ENCODE peak calls at places on chromosomes 5 and 9, in nine cellular contexts. M, Z, Y, U, N, T, K, G and D are unnamed samples.

GRCh38 chr9:91163773-91164471 is 197.8 kb downstream of the AUH start:
- DNase-seq in M (no peak), Y (no peak), G (no peak), N (no peak), U (no peak), K (no peak), Z (no peak), T (no peak), D (no peak)

GRCh38 chr5:59264641-59265245 is 628.8 kb downstream of the PDE4D start:
- DNase-seq in Y (no peak), K (no peak), Z (no peak), U (no peak), N (peak), T (no peak), M (no peak), G (no peak), D (peak)

GRCh38 chr9:95381243-95381642 is 63.7 kb upstream of the FANCC start:
- DNase-seq in M (no peak), Z (no peak), U (no peak), Y (no peak), N (no peak), T (no peak), K (no peak), G (no peak), D (no peak)

GRCh38 chr5:168766038-168766700 is 187.0 kb upstream of the PANK3 start:
- DNase-seq in K (no peak), T (no peak), Z (no peak), M (peak), Y (no peak), U (no peak), G (no peak), N (no peak), D (no peak)

GRCh38 chr9:86413966-86414880 is 60.0 kb upstream of the TUT7 start:
- DNase-seq in K (no peak), N (peak), Y (no peak), U (no peak), M (peak), T (no peak), G (no peak), Z (no peak), D (peak)

GRCh38 chr5:149697001-149697400 is 33.1 kb upstream of the PPARGC1B start:
- DNase-seq in T (no peak), N (no peak), Z (no peak), K (no peak), G (no peak), M (no peak), Y (no peak), U (no peak), D (no peak)

GRCh38 chr5:31581498-31582099 is 49.5 kb downstream of the C5orf22 start:
- DNase-seq in U (no peak), T (no peak), Y (no peak), K (no peak), Z (no peak), M (peak), N (peak), G (no peak), D (peak)

GRCh38 chr5:78776637-78777036 is 128.1 kb upstream of the LHFPL2 start:
- DNase-seq in Z (no peak), Y (no peak), K (no peak), T (no peak), N (no peak), G (no peak), M (no peak), U (no peak), D (no peak)